ENCODE peak calls at places on chromosome 9, in seven cellular contexts. O, L, W, B, X, F and K are unnamed samples.

GRCh38 chr9:114033397-114034103 is 44.5 kb downstream of the AMBP start:
- DNase-seq in F (peak), W (peak), O (no peak), X (no peak), B (peak), L (no peak), K (no peak)

GRCh38 chr9:13804532-13804931 is 509.4 kb downstream of the NFIB start:
- DNase-seq in W (no peak), L (no peak), F (no peak), B (no peak), X (no peak), O (no peak), K (no peak)

GRCh38 chr9:87445646-87446045 is 52.0 kb upstream of the DAPK1 start:
- DNase-seq in L (peak), X (peak), O (peak), W (peak), F (peak), B (no peak), K (no peak)

GRCh38 chr9:124794902-124795491 is 18.1 kb downstream of the OLFML2A start:
- DNase-seq in X (no peak), O (no peak), W (no peak), L (no peak), F (no peak), B (no peak), K (no peak)

GRCh38 chr9:87640385-87640795 is 85.5 kb upstream of the CTSL start:
- DNase-seq in O (no peak), L (peak), F (no peak), W (no peak), B (no peak), X (peak), K (no peak)

GRCh38 chr9:129113645-129114304 is 2.6 kb downstream of the PTPA start:
- DNase-seq in F (peak), O (no peak), B (no peak), L (no peak), X (no peak), W (no peak), K (no peak)

GRCh38 chr9:36632892-36633291 is 60.2 kb downstream of the MELK start:
- DNase-seq in F (peak), L (peak), X (no peak), W (peak), O (no peak), B (no peak), K (no peak)

GRCh38 chr9:127838375-127839078 is 15.9 kb downstream of the ENG start:
- DNase-seq in W (no peak), B (no peak), X (no peak), F (no peak), O (no peak), L (peak), K (no peak)

GRCh38 chr9:31142456-31142855 is 1242.0 kb upstream of the ACO1 start:
- DNase-seq in F (no peak), L (no peak), W (no peak), O (no peak), X (no peak), B (no peak), K (no peak)

GRCh38 chr9:134165357-134166315 is 1.3 kb upstream of the RNU6ATAC start:
- DNase-seq in O (no peak), B (peak), F (peak), X (no peak), L (peak), W (no peak), K (peak)

GRCh38 chr9:96476591-96476990 is 26.6 kb downstream of the HABP4 start:
- DNase-seq in F (no peak), W (no peak), X (no peak), B (no peak), O (no peak), L (peak), K (no peak)

GRCh38 chr9:68777070-68777763 is 72.2 kb downstream of the PIP5K1B start:
- DNase-seq in O (no peak), W (no peak), L (no peak), B (no peak), X (no peak), F (no peak), K (no peak)

GRCh38 chr9:16652511-16653101 is 217.9 kb downstream of the BNC2 start:
- DNase-seq in O (no peak), B (no peak), X (no peak), W (no peak), F (no peak), L (no peak), K (no peak)

GRCh38 chr9:6566409-6567139 is 79.0 kb downstream of the GLDC start:
- DNase-seq in F (no peak), X (no peak), W (no peak), B (peak), O (peak), L (peak), K (no peak)

GRCh38 chr9:126204197-126204596 is 122.4 kb upstream of the MVB12B start:
- DNase-seq in O (no peak), B (no peak), L (no peak), F (no peak), X (no peak), W (no peak), K (no peak)

GRCh38 chr9:33042528-33042927 is 17.5 kb downstream of the DNAJA1 start:
- DNase-seq in W (no peak), L (peak), F (no peak), X (no peak), B (no peak), O (no peak), K (no peak)

GRCh38 chr9:1946506-1946905 is 68.6 kb upstream of the SMARCA2 start:
- DNase-seq in W (no peak), O (no peak), F (peak), L (peak), X (no peak), B (no peak), K (no peak)

GRCh38 chr9:92534199-92535159 is 1.3 kb downstream of the ECM2 start:
- DNase-seq in F (peak), W (no peak), B (no peak), X (no peak), L (no peak), O (no peak), K (no peak)

GRCh38 chr9:98971168-98971914 is 27.6 kb downstream of the COL15A1 start:
- DNase-seq in O (peak), W (no peak), B (no peak), L (peak), X (no peak), F (peak), K (no peak)

GRCh38 chr9:34986541-34987047 is 3.0 kb upstream of the DNAJB5 start:
- DNase-seq in W (peak), O (peak), L (no peak), B (peak), F (peak), X (peak), K (peak)

GRCh38 chr9:21965401-21965951 is 28.7 kb downstream of the CDKN2A start:
- DNase-seq in O (no peak), B (peak), W (no peak), X (no peak), L (peak), F (no peak), K (no peak)

GRCh38 chr9:32677931-32678330 is 42.5 kb upstream of the TAF1L start:
- DNase-seq in X (no peak), F (no peak), O (no peak), W (no peak), B (no peak), L (peak), K (no peak)

GRCh38 chr9:114389612-114390368 is 2.0 kb upstream of the AKNA start:
- DNase-seq in W (no peak), L (no peak), F (no peak), O (no peak), B (no peak), X (no peak), K (no peak)

GRCh38 chr9:121839726-121840500 is 188.5 kb downstream of the DAB2IP start:
- DNase-seq in F (no peak), L (no peak), X (no peak), W (no peak), B (no peak), O (no peak), K (no peak)

GRCh38 chr9:103789686-103790085 is 304.4 kb upstream of the SMC2 start:
- DNase-seq in F (no peak), X (no peak), O (no peak), L (no peak), W (peak), B (no peak), K (no peak)